ENCODE peak calls at places on chromosomes 13 and 19, in ten cellular contexts. W is tibial artery, Z is foreskin keratinocyte, A is H9, I is A549, T is heart left ventricle, X is neural crest cell, Q is HCT116, M is heart right ventricle, O is neural progenitor cell. R is an unnamed sample.
A peak's percentile ranks its signal among the peaks of the same experiment; 100 is the strongest.

GRCh38 chr19:46513461-46514236 is 18.0 kb upstream of the PNMA8B start:
- DNase-seq in W (peak; percentile 87), Z (no peak), A (peak; percentile 89), I (peak; percentile 83), T (peak; percentile 73), X (peak; percentile 96), Q (peak; percentile 62), M (peak; percentile 77), O (peak; percentile 93), R (peak; percentile 39)

GRCh38 chr13:32224916-32225315 is 90.2 kb downstream of the ZAR1L start:
- DNase-seq in W (no peak), Z (no peak), A (no peak), I (no peak), T (no peak), X (no peak), Q (no peak), M (no peak), O (no peak), R (no peak)

GRCh38 chr13:48858122-48858521 is 117.6 kb upstream of the FNDC3A start:
- DNase-seq in W (no peak), Z (no peak), A (no peak), I (no peak), T (no peak), X (no peak), Q (no peak), M (no peak), O (no peak), R (no peak)

GRCh38 chr13:51266642-51267041 is 44.4 kb downstream of the FAM124A start:
- DNase-seq in W (no peak), Z (no peak), A (no peak), I (no peak), T (no peak), X (no peak), Q (no peak), M (no peak), O (no peak), R (no peak)

GRCh38 chr13:24995225-24995804 is 100.6 kb upstream of the PABPC3 start:
- DNase-seq in W (no peak), Z (no peak), A (peak; percentile 78), I (peak; percentile 85), T (peak; percentile 28), X (peak; percentile 54), Q (peak; percentile 77), M (peak; percentile 57), O (peak; percentile 89), R (peak; percentile 71)

GRCh38 chr13:78022164-78022877 is 103.7 kb upstream of the EDNRB start:
- DNase-seq in W (no peak), Z (peak; percentile 42), A (no peak), I (no peak), T (peak; percentile 20), X (no peak), Q (no peak), M (peak; percentile 40), O (no peak), R (no peak)

GRCh38 chr13:102911336-102911735 is 65.5 kb downstream of the ERCC5 start:
- DNase-seq in W (no peak), Z (peak; percentile 98), A (no peak), I (no peak), T (no peak), X (no peak), Q (no peak), M (no peak), O (no peak), R (no peak)

GRCh38 chr13:52665325-52665724 is 12.7 kb downstream of the SUGT1 start:
- DNase-seq in W (no peak), Z (no peak), A (no peak), I (peak; percentile 10), T (no peak), X (no peak), Q (peak; percentile 16), M (no peak), O (peak; percentile 23), R (no peak)

GRCh38 chr19:2602391-2603181 is 99.9 kb downstream of the GNG7 start:
- DNase-seq in W (peak; percentile 98), Z (peak; percentile 42), A (peak; percentile 88), I (no peak), T (peak; percentile 82), X (no peak), Q (no peak), M (peak; percentile 78), O (peak; percentile 80), R (peak; percentile 98)

GRCh38 chr13:80340643-80341097 is 256 bp downstream of the SPRY2 start:
- DNase-seq in W (peak; percentile 70), Z (no peak), A (no peak), I (peak; percentile 51), T (no peak), X (no peak), Q (no peak), M (peak; percentile 53), O (no peak), R (no peak)

GRCh38 chr13:33132644-33133440 is 116.6 kb downstream of the KL start:
- DNase-seq in W (no peak), Z (no peak), A (no peak), I (no peak), T (no peak), X (no peak), Q (no peak), M (no peak), O (no peak), R (no peak)

GRCh38 chr13:98937911-98938381 is 39.9 kb downstream of the DOCK9 start:
- DNase-seq in W (no peak), Z (no peak), A (peak; percentile 91), I (no peak), T (no peak), X (no peak), Q (no peak), M (no peak), O (peak; percentile 16), R (no peak)

GRCh38 chr13:66048888-66049287 is 1181.2 kb downstream of the PCDH9 start:
- DNase-seq in W (no peak), Z (no peak), A (no peak), I (no peak), T (no peak), X (no peak), Q (no peak), M (no peak), O (no peak), R (no peak)

GRCh38 chr13:27961227-27962085 is 7.7 kb downstream of the CDX2 start:
- DNase-seq in W (no peak), Z (no peak), A (peak; percentile 71), I (no peak), T (no peak), X (no peak), Q (no peak), M (no peak), O (no peak), R (no peak)

GRCh38 chr13:78121459-78122348 is 203.1 kb upstream of the EDNRB start:
- DNase-seq in W (no peak), Z (no peak), A (no peak), I (peak; percentile 57), T (peak; percentile 42), X (peak; percentile 50), Q (peak; percentile 34), M (peak; percentile 45), O (peak; percentile 65), R (peak; percentile 50)

GRCh38 chr19:13881231-13881691 is 4.3 kb downstream of the NANOS3 start:
- DNase-seq in W (no peak), Z (no peak), A (peak; percentile 84), I (no peak), T (no peak), X (peak; percentile 26), Q (no peak), M (no peak), O (peak; percentile 69), R (no peak)

GRCh38 chr19:39846678-39847486 is 703 bp upstream of the FBL start:
- DNase-seq in W (no peak), Z (no peak), A (peak; percentile 49), I (no peak), T (no peak), X (no peak), Q (no peak), M (no peak), O (peak; percentile 16), R (no peak)

GRCh38 chr13:108915095-108915633 is 285.8 kb downstream of the MYO16 start:
- DNase-seq in W (no peak), Z (no peak), A (no peak), I (peak; percentile 49), T (no peak), X (no peak), Q (no peak), M (no peak), O (no peak), R (no peak)

GRCh38 chr19:56351208-56351607 is 36.6 kb upstream of the ZSCAN5A start:
- DNase-seq in W (no peak), Z (no peak), A (peak; percentile 36), I (no peak), T (no peak), X (no peak), Q (no peak), M (no peak), O (no peak), R (no peak)

GRCh38 chr19:56347163-56347778 is 32.6 kb upstream of the ZSCAN5A start:
- DNase-seq in W (no peak), Z (no peak), A (no peak), I (no peak), T (no peak), X (no peak), Q (no peak), M (no peak), O (no peak), R (no peak)

GRCh38 chr19:56350416-56351045 is 35.9 kb upstream of the ZSCAN5A start:
- DNase-seq in W (no peak), Z (no peak), A (no peak), I (peak; percentile 60), T (peak; percentile 22), X (peak; percentile 31), Q (peak; percentile 24), M (peak; percentile 54), O (peak; percentile 68), R (no peak)

GRCh38 chr19:56348289-56348877 is 33.7 kb upstream of the ZSCAN5A start:
- DNase-seq in W (no peak), Z (no peak), A (no peak), I (peak; percentile 30), T (no peak), X (no peak), Q (peak; percentile 22), M (no peak), O (peak; percentile 31), R (no peak)
- TF ChIP-seq CTCF in W (no peak), Z (peak; percentile 62), A (peak; percentile 64), I (no peak), T (peak; percentile 17), X (peak; percentile 42), Q (no peak), M (no peak), O (peak; percentile 57), R (peak; percentile 26)

GRCh38 chr13:23349127-23349897 is 84.2 kb downstream of the SACS start:
- DNase-seq in W (no peak), Z (no peak), A (no peak), I (no peak), T (no peak), X (no peak), Q (no peak), M (no peak), O (no peak), R (peak; percentile 46)
- TF ChIP-seq CTCF in W (no peak), Z (no peak), A (peak; percentile 8), I (no peak), T (no peak), X (no peak), Q (no peak), M (no peak), O (no peak), R (no peak)

GRCh38 chr19:29664753-29665214 is 477 bp upstream of the PLEKHF1 start:
- DNase-seq in W (no peak), Z (no peak), A (no peak), I (no peak), T (no peak), X (no peak), Q (no peak), M (no peak), O (no peak), R (no peak)
- TF ChIP-seq CTCF in W (no peak), Z (peak; percentile 2), A (no peak), I (peak; percentile 26), T (peak; percentile 45), X (peak; percentile 24), Q (no peak), M (no peak), O (no peak), R (no peak)

GRCh38 chr19:45506991-45507863 is at the start of gene VASP:
- DNase-seq in W (peak; percentile 92), Z (peak; percentile 80), A (peak; percentile 91), I (peak; percentile 94), T (peak; percentile 91), X (peak; percentile 65), Q (peak; percentile 81), M (peak; percentile 89), O (peak; percentile 84), R (no peak)
- TF ChIP-seq CTCF in W (no peak), Z (no peak), A (no peak), I (no peak), T (no peak), X (no peak), Q (no peak), M (no peak), O (no peak), R (no peak)

R was measured in AG09319.